ENCODE peak calls at places on chromosomes 4 and X, in seven cellular contexts. N, Q, G, X, W, O and E are unnamed samples. For H3K36me3, the result is how much of the 10 kb centered on the place peaks cover.

GRCh38 chr4:7365472-7366179 is 69.1 kb downstream of the PSAPL1 start:
- DNase-seq in G (no peak), N (no peak), O (no peak), Q (no peak), X (no peak), W (peak), E (no peak)

GRCh38 chrX:65451663-65452062 is 82.9 kb downstream of the LAS1L start:
- DNase-seq in W (peak), Q (peak), N (peak), O (peak), G (peak), X (peak), E (no peak)

GRCh38 chr4:84324303-84324702 is 174.8 kb downstream of the NKX6-1 start:
- DNase-seq in X (no peak), W (no peak), O (no peak), Q (no peak), G (no peak), N (no peak), E (no peak)

GRCh38 chr4:148574502-148574901 is 132.3 kb upstream of the NR3C2 start:
- DNase-seq in X (no peak), W (peak), O (peak), N (no peak), G (peak), Q (no peak), E (no peak)

GRCh38 chr4:38210396-38211114 is 250.4 kb downstream of the PTTG2 start:
- DNase-seq in W (peak), G (peak), N (no peak), Q (no peak), X (no peak), O (no peak), E (no peak)

GRCh38 chr4:20341121-20341758 is 89.5 kb downstream of the SLIT2 start:
- DNase-seq in O (no peak), G (no peak), Q (no peak), X (no peak), W (no peak), N (no peak), E (no peak)

GRCh38 chrX:30870572-30870971 is 18.5 kb downstream of the TAB3 start:
- DNase-seq in O (no peak), W (no peak), X (no peak), G (no peak), N (no peak), Q (no peak), E (no peak)

GRCh38 chr4:111778543-111778942 is 366.7 kb upstream of the FAM241A start:
- DNase-seq in Q (no peak), W (peak), O (no peak), G (no peak), X (no peak), N (peak), E (no peak)

GRCh38 chr4:149409186-149410056 is 406.2 kb downstream of the IQCM start:
- DNase-seq in N (peak), G (no peak), W (peak), O (peak), X (no peak), Q (no peak), E (no peak)

GRCh38 chr4:130668859-130669258 is 1572.9 kb downstream of the C4orf33 start:
- DNase-seq in G (no peak), W (no peak), X (no peak), Q (no peak), N (no peak), O (no peak), E (no peak)

GRCh38 chr4:169745291-169745690 is 12.5 kb downstream of the HPF1 start:
- DNase-seq in Q (no peak), O (peak), G (peak), W (peak), N (no peak), X (no peak), E (no peak)

GRCh38 chr4:30946288-30946687 is 226.1 kb downstream of the PCDH7 start:
- DNase-seq in G (no peak), N (no peak), W (no peak), Q (no peak), X (no peak), O (no peak), E (no peak)

GRCh38 chr4:112910109-112910736 is 139.2 kb upstream of the ANK2 start:
- DNase-seq in O (no peak), G (no peak), X (no peak), W (peak), N (peak), Q (no peak), E (no peak)

GRCh38 chrX:34338046-34338445 is 205.9 kb upstream of the FAM47A start:
- DNase-seq in X (no peak), G (no peak), W (no peak), O (no peak), N (peak), Q (no peak), E (no peak)

GRCh38 chr4:84167579-84167978 is 331.5 kb downstream of the NKX6-1 start:
- DNase-seq in X (no peak), W (peak), Q (no peak), O (no peak), N (peak), G (peak), E (no peak)

GRCh38 chr4:31613946-31614623 is 893.9 kb downstream of the PCDH7 start:
- DNase-seq in O (peak), W (no peak), X (no peak), Q (no peak), G (no peak), N (peak), E (no peak)

GRCh38 chr4:15158410-15159091 is 156.3 kb downstream of the CPEB2 start:
- DNase-seq in W (no peak), X (no peak), N (no peak), O (no peak), Q (no peak), G (peak), E (no peak)

GRCh38 chr4:167897116-167897515 is 195.2 kb upstream of the ANXA10 start:
- DNase-seq in N (peak), G (peak), O (peak), Q (no peak), W (no peak), X (no peak), E (no peak)

GRCh38 chr4:107806196-107806595 is 18.5 kb upstream of the SGMS2 start:
- DNase-seq in G (no peak), O (no peak), N (no peak), X (no peak), Q (no peak), W (no peak), E (no peak)

GRCh38 chrX:17022205-17022604 is 75.7 kb downstream of the REPS2 start:
- DNase-seq in G (peak), X (no peak), Q (no peak), W (peak), O (peak), N (peak), E (no peak)

GRCh38 chr4:183256756-183257385 is 63.2 kb downstream of the CLDN22 start:
- DNase-seq in O (peak), X (peak), Q (peak), G (peak), N (peak), W (peak), E (no peak)

GRCh38 chr4:74567981-74568380 is 123.0 kb downstream of the AREG start:
- DNase-seq in X (no peak), W (no peak), N (no peak), G (no peak), Q (no peak), O (no peak), E (no peak)

GRCh38 chr4:7894677-7895181 is 44.9 kb downstream of the AFAP1 start:
- DNase-seq in N (no peak), X (no peak), Q (no peak), W (no peak), G (no peak), O (no peak), E (no peak)

GRCh38 chr4:8174970-8175369 is 16.4 kb upstream of the ABLIM2 start:
- DNase-seq in G (no peak), N (no peak), Q (no peak), W (no peak), X (no peak), O (no peak), E (no peak)

GRCh38 chrX:17247144-17247543 is 127.9 kb upstream of the NHS start:
- DNase-seq in W (peak), O (no peak), G (peak), N (no peak), Q (no peak), X (no peak), E (no peak)

GRCh38 chr4:13543091-13543581 is 1.2 kb downstream of the NKX3-2 start:
- DNase-seq in N (no peak), X (no peak), O (no peak), Q (no peak), W (no peak), G (no peak), E (no peak)

GRCh38 chrX:925652-926061 is 286.8 kb downstream of the CRLF2 start:
- DNase-seq in O (no peak), G (no peak), W (no peak), X (no peak), N (no peak), Q (no peak), E (no peak)

GRCh38 chr4:24657768-24658617 is 73.6 kb upstream of the DHX15 start:
- DNase-seq in O (peak), N (peak), X (no peak), W (peak), Q (peak), G (peak), E (no peak)

GRCh38 chr4:146432065-146432464 is 89.7 kb downstream of the SLC10A7 start:
- DNase-seq in X (no peak), G (no peak), W (no peak), N (no peak), O (no peak), Q (no peak), E (no peak)

GRCh38 chr4:144646523-144647094 is 653 bp downstream of the HHIP start:
- DNase-seq in G (no peak), Q (no peak), N (peak), O (peak), X (no peak), W (peak), E (no peak)

GRCh38 chr4:31375936-31376335 is 655.8 kb downstream of the PCDH7 start:
- DNase-seq in O (no peak), W (no peak), N (no peak), Q (no peak), G (no peak), X (no peak), E (no peak)

GRCh38 chr4:83212041-83212851 is 72.4 kb downstream of the COQ2 start:
- DNase-seq in N (no peak), G (no peak), X (peak), Q (peak), O (peak), W (no peak), E (no peak)

GRCh38 chr4:98656443-98656842 is 2.0 kb downstream of the TSPAN5 start:
- DNase-seq in G (no peak), W (no peak), Q (no peak), N (no peak), O (no peak), X (no peak), E (no peak)
- H3K4me3 ChIP-seq in G (no peak), W (peak), Q (no peak), N (peak), O (peak), X (peak), E (no peak)

DNA sequence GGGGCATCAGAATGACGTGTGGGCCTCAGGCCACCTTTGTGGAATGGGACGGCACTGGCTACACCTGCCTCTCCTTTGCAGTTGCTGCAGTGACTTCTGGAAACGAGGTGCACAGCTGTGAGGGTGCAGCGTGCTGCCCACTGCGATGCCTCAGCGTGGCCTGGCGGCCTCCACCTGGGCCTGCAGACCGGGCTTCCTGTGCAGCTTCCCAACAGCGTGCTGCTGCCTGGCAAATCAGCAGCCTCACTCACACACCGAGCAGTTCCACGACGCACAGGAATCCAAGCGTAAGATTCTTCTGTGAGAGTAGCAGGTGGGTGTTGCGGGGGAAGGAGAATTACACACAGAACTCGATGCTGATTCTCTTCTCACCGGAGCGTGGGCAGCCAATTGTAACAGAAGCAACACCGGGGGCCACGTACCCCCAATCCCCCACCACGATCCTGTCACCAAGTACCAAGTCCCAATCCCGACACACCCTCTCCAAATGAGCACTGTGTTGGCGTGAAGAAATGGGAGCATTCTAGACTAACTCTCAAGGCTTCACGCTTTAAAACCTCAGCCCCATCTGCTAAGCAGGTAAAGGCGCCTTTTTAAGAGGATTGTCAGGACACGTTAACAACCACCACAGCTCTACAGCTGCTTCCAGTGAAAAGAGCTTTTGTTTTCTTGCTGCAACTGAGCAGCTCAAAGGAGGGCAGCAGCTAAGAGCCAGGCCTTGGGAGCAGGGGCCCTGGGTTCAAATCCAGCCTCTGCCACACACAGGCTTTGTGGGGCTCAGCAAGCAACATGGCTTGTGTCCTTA is 16.9 kb downstream of the WDR1 start:
- DNase-seq in N (no peak), Q (no peak), W (no peak), G (no peak), X (peak), O (no peak), E (no peak)
- H3K36me3 ChIP-seq in N (under half), Q (under half), W (under half), G (half or more), X (under half), O (under half), E (half or more)

GRCh38 chr4:581753-582361 is 5.8 kb upstream of the TMEM271 start:
- DNase-seq in O (no peak), W (no peak), G (no peak), X (no peak), N (no peak), Q (no peak), E (no peak)

GRCh38 chr4:583820-584219 is 7.7 kb upstream of the TMEM271 start:
- DNase-seq in G (no peak), W (no peak), Q (no peak), N (no peak), X (no peak), O (no peak), E (no peak)

GRCh38 chr4:578451-579443 is 2.7 kb upstream of the TMEM271 start:
- DNase-seq in W (no peak), X (no peak), N (no peak), G (no peak), O (no peak), Q (no peak), E (no peak)

GRCh38 chr4:579543-580175 is 3.6 kb upstream of the TMEM271 start:
- DNase-seq in G (no peak), N (no peak), W (no peak), O (no peak), Q (no peak), X (no peak), E (no peak)

GRCh38 chr4:581181-581580 is 5.1 kb upstream of the TMEM271 start:
- DNase-seq in O (no peak), W (no peak), X (no peak), Q (no peak), G (no peak), N (no peak), E (no peak)
- H3K4me3 ChIP-seq in O (no peak), W (no peak), X (no peak), Q (no peak), G (no peak), N (no peak), E (no peak)

GRCh38 chr4:10108818-10109783 is 7.5 kb downstream of the WDR1 start:
- DNase-seq in W (peak), N (no peak), G (peak), O (peak), Q (peak), X (no peak), E (no peak)
- H3K36me3 ChIP-seq in W (under half), N (under half), G (half or more), O (under half), Q (under half), X (under half), E (half or more)

GRCh38 chrX:40845331-40845911 is 110.1 kb upstream of the MED14 start:
- DNase-seq in W (peak), N (no peak), O (peak), Q (no peak), X (no peak), G (peak), E (no peak)
- H3K4me3 ChIP-seq in W (peak), N (no peak), O (no peak), Q (no peak), X (no peak), G (no peak), E (no peak)

GRCh38 chr4:39950861-39951481 is 26.7 kb downstream of the PDS5A start:
- DNase-seq in O (no peak), N (no peak), G (no peak), X (no peak), W (no peak), Q (no peak), E (no peak)
- H3K36me3 ChIP-seq in O (under half), N (under half), G (under half), X (under half), W (under half), Q (under half), E (under half)

GRCh38 chrX:102745513-102746133 is 25.1 kb downstream of the GPRASP3 start:
- DNase-seq in W (peak), Q (no peak), G (no peak), X (peak), O (no peak), N (peak), E (no peak)
- H3K4me3 ChIP-seq in W (peak), Q (peak), G (peak), X (peak), O (no peak), N (peak), E (peak)

DNA sequence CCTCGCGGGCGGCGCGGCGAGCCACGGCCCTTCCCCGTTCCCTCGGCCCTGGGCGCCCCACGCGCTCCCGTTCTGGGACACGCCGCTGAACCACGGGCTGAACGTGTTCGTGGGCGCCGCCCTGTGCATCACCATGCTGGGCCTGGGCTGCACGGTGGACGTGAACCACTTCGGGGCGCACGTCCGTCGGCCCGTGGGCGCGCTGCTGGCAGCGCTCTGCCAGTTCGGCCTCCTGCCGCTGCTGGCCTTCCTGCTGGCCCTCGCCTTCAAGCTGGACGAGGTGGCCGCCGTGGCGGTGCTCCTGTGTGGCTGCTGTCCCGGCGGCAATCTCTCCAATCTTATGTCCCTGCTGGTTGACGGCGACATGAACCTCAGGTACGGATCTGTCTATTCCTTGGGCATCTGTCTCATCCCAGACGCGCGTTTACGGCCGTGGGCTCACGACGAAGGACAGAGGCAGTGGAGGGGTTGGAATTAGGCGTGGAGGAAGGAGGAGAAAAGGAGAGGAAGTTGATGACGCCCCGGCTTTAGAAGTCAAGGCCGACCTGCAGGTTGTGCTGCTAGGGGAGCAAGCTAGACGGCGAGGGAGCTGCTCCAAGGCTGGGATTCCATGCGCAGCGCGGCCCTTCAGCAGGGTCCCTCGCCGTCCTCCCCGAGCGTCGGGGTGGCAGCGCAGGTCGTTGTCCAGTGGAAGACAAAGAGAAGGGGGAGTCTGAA is 792 bp downstream of the SLC10A4 start:
- DNase-seq in X (peak), G (no peak), O (no peak), N (no peak), W (peak), Q (no peak), E (no peak)
- H3K36me3 ChIP-seq in X (under half), G (under half), O (under half), N (under half), W (under half), Q (under half), E (under half)

DNA sequence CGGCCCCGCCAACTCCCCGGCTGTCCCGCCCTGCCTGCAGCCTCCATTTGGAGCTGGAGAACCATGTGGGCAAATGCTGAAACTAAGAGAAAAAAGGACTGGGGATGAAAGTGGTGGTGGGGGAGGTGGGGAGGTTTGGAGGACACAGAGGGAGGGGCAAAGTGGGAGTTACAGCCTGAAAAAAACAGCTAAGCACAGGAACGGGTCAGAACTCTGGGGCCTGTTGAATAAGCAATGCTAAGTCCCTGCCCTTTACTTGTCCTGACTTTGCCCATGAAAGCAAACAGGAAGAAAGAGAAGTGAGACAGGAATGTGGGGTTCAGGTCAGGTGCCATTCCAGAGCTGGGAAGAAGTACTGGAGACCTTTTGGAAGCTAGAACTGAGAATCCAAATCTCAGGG is 3.4 kb upstream of the GSX2 start:
- DNase-seq in G (no peak), W (no peak), Q (no peak), N (no peak), X (no peak), O (no peak), E (no peak)
- H3K4me3 ChIP-seq in G (no peak), W (no peak), Q (no peak), N (no peak), X (no peak), O (no peak), E (no peak)